ENCODE peak calls at places on chromosomes 4 and X, in four cellular contexts. T, G, B and Y are unnamed samples.

GRCh38 chrX:16185725-16186136 is 18.4 kb downstream of the MAGEB17 start:
- DNase-seq in T (no peak), G (peak), B (no peak), Y (no peak)

GRCh38 chr4:126794363-126794762 is 838.4 kb upstream of the INTU start:
- DNase-seq in T (no peak), G (no peak), B (no peak), Y (no peak)

GRCh38 chrX:1327651-1328304 is 8.8 kb upstream of the IL3RA start:
- DNase-seq in T (no peak), G (no peak), B (no peak), Y (no peak)

GRCh38 chr4:42149004-42149403 is 3.5 kb downstream of the BEND4 start:
- DNase-seq in T (no peak), G (no peak), B (peak), Y (no peak)

GRCh38 chr4:82623284-82623683 is 61.5 kb upstream of the TMEM150C start:
- DNase-seq in T (no peak), G (no peak), B (no peak), Y (no peak)

GRCh38 chrX:155612312-155613224 is at the start of gene TMLHE:
- DNase-seq in T (peak), G (peak), B (peak), Y (peak)

GRCh38 chr4:153062652-153063168 is 126.6 kb downstream of the FHDC1 start:
- DNase-seq in T (no peak), G (no peak), B (no peak), Y (no peak)

GRCh38 chrX:19827088-19827487 is 60.3 kb downstream of the SH3KBP1 start:
- DNase-seq in T (no peak), G (no peak), B (no peak), Y (no peak)

GRCh38 chr4:116015062-116015461 is 901.6 kb upstream of the NDST4 start:
- DNase-seq in T (no peak), G (no peak), B (no peak), Y (no peak)

GRCh38 chr4:7004331-7004730 is 38.8 kb upstream of the TADA2B start:
- DNase-seq in T (no peak), G (no peak), B (no peak), Y (no peak)

GRCh38 chr4:107247738-107248137 is 211.6 kb upstream of the DKK2 start:
- DNase-seq in T (no peak), G (no peak), B (no peak), Y (no peak)

GRCh38 chr4:150001815-150002214 is 76.4 kb upstream of the DCLK2 start:
- DNase-seq in T (no peak), G (no peak), B (no peak), Y (no peak)

GRCh38 chr4:138639018-138639876 is 376.3 kb upstream of the NOCT start:
- DNase-seq in T (no peak), G (no peak), B (no peak), Y (no peak)

GRCh38 chr4:610411-611261 is 14.7 kb upstream of the PDE6B start:
- DNase-seq in T (no peak), G (no peak), B (no peak), Y (no peak)

GRCh38 chrX:8272846-8273245 is 101.8 kb upstream of the VCX2 start:
- DNase-seq in T (no peak), G (no peak), B (no peak), Y (no peak)

GRCh38 chr4:86878640-86879039 is 13.6 kb downstream of the C4orf36 start:
- DNase-seq in T (no peak), G (no peak), B (peak), Y (no peak)

GRCh38 chrX:31266172-31267076 is 194.6 kb upstream of the FTHL17 start:
- DNase-seq in T (peak), G (peak), B (peak), Y (peak)

GRCh38 chr4:147029296-147029695 is 83.6 kb upstream of the TTC29 start:
- DNase-seq in T (no peak), G (no peak), B (no peak), Y (no peak)

GRCh38 chr4:141851246-141851891 is 215.0 kb downstream of the IL15 start:
- DNase-seq in T (no peak), G (no peak), B (no peak), Y (no peak)

GRCh38 chr4:129429566-129430339 is 333.8 kb downstream of the C4orf33 start:
- DNase-seq in T (no peak), G (no peak), B (no peak), Y (no peak)

GRCh38 chrX:33357606-33358005 is 146.3 kb upstream of the DMD start:
- DNase-seq in T (no peak), G (no peak), B (no peak), Y (no peak)

GRCh38 chrX:74490249-74490648 is 69.0 kb downstream of the SLC16A2 start:
- DNase-seq in T (no peak), G (no peak), B (no peak), Y (no peak)

GRCh38 chr4:45741897-45742296 is 382.0 kb downstream of the GABRG1 start:
- DNase-seq in T (peak), G (no peak), B (no peak), Y (no peak)

GRCh38 chr4:82780398-82781231 is 18.0 kb downstream of the SCD5 start:
- DNase-seq in T (peak), G (no peak), B (peak), Y (peak)

GRCh38 chr4:78661923-78662521 is 110.5 kb downstream of the ANXA3 start:
- DNase-seq in T (peak), G (no peak), B (no peak), Y (no peak)

GRCh38 chrX:22110729-22111494 is 78.8 kb downstream of the PHEX start:
- DNase-seq in T (no peak), G (no peak), B (no peak), Y (no peak)

GRCh38 chrX:83501003-83501402 is 7.1 kb upstream of the POU3F4 start:
- DNase-seq in T (no peak), G (no peak), B (no peak), Y (no peak)

GRCh38 chrX:120269379-120270035 is 18.9 kb downstream of the ZBTB33 start:
- DNase-seq in T (no peak), G (no peak), B (no peak), Y (no peak)

DNA sequence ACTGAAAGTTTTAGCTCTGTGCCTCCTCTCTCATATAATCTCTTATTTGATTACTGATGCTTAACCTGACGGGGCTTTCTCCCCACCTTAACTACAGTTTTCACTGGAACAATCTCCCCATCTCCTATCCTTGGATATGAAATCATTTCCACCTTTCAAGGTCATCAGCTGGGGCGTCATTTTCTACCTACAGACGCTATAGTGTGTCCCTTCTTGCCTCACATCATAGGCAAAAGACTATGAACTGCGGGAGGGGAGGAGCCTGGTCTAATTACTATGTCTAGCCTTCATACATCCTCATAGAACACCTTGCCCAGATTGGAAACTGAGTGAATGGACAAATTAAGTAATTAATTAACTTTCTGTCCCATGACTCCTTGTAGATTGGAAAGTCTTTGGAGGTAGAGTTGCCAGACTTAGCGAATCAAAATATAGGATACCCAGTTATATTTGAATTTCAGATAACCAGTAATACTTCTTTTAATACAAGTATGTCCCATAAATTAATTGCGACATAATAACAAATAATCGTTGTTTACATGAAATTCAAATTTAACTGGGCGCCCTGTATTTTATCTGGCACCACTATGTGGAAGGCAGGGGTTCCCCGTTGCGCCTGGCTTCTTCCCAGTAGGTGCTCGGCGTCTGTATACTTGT is 762 bp upstream of the ATP6AP2 start:
- DNase-seq in T (no peak), G (no peak), B (no peak), Y (no peak)
- TF ChIP-seq ELF4 in T (no peak), G (no peak), B (no peak), Y (no peak)

GRCh38 chr4:109419679-109420078 is 13.9 kb upstream of the SEC24B start:
- DNase-seq in T (no peak), G (no peak), B (no peak), Y (peak)
- TF ChIP-seq ELF4 in T (no peak), G (no peak), B (no peak), Y (no peak)

DNA sequence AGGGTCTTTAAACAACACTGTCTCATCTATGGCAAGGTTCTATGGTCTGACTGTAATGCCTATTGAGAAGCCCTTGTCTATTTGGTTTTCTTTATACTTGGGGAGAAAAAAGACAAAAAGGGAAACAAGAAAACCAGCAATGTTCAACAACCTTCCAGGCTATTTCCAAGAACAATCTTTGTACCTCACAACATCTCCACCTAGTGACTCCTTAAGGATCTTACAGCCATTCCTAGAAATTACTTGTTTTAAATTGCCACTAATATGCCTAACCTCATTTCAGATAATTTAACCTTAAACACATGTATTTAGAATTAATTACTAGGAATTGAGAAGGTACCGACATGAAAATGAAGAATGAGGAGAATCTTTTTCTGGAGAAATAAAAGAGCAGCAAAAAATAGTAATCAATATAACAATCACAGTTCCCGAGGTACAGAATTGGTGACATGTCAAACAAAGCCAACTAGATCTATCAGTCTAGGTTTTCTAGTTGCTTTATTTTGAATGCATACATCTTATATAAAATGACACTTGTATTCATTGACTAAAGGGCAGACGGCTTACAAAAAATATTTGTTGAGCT is 1.6 kb upstream of the RBM46 start:
- DNase-seq in T (peak), G (no peak), B (peak), Y (no peak)
- TF ChIP-seq ELF4 in T (no peak), G (no peak), B (no peak), Y (no peak)

DNA sequence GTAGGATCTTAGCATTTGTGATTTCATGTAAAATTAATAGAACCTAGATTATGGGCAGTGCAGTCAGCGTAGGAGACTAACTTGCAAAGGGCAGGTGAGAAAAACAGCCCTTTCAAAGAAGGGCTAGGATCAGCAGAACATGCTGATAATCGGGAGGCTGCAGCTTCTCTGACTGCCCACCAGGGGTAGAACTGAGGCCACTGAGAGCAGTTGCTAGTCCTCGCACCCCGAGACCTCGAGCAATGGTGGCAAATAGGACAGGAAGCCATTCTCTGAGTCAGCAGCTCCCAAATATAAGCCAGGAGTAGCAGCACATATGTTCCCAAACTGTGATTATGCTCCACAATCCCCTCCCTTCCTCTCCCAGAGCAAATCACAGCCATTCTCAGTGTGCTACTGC is 186.4 kb downstream of the MSL3 start:
- DNase-seq in T (no peak), G (peak), B (peak), Y (peak)
- TF ChIP-seq ELF4 in T (no peak), G (no peak), B (no peak), Y (no peak)

GRCh38 chr4:17030543-17030942 is 132.1 kb upstream of the LDB2 start:
- DNase-seq in T (no peak), G (no peak), B (no peak), Y (no peak)
- TF ChIP-seq ELF4 in T (no peak), G (no peak), B (no peak), Y (no peak)

GRCh38 chr4:5730993-5731975 is 20.3 kb downstream of the EVC start:
- DNase-seq in T (no peak), G (no peak), B (no peak), Y (no peak)

GRCh38 chr4:5730436-5730835 is 19.4 kb downstream of the EVC start:
- DNase-seq in T (no peak), G (no peak), B (no peak), Y (no peak)

GRCh38 chr4:5735463-5735862 is 24.5 kb downstream of the EVC start:
- DNase-seq in T (no peak), G (no peak), B (no peak), Y (no peak)

GRCh38 chr4:5734841-5735240 is 23.8 kb downstream of the EVC start:
- DNase-seq in T (no peak), G (no peak), B (no peak), Y (no peak)

DNA sequence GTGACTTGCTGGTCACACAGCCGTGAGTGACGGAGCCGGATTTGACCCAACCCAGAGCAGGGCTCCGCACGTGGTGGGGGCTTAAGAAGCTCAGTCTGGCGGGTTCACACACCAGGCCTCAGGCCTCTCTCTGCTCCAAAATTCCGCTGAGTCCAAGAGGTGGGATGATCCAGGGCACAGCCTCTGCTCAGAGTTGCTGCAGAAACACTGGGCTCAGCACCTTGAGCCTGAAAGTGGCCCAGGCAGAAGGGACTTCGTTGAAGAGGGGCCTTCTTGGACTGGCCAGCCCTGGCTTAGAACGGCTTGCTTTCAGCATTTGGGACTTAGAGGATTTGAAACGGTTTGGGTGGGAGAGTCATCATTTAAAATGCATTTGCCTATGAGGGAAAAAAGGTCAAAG is 21.2 kb downstream of the EVC start:
- DNase-seq in T (no peak), G (no peak), B (no peak), Y (no peak)
- TF ChIP-seq ELF4 in T (no peak), G (no peak), B (no peak), Y (no peak)

GRCh38 chr4:106041294-106042002 is 146.2 kb downstream of the NPNT start:
- DNase-seq in T (no peak), G (no peak), B (no peak), Y (no peak)

GRCh38 chr4:106038012-106038411 is 142.7 kb downstream of the NPNT start:
- DNase-seq in T (peak), G (no peak), B (no peak), Y (no peak)

GRCh38 chr4:106036848-106037247 is 141.6 kb downstream of the NPNT start:
- DNase-seq in T (peak), G (no peak), B (no peak), Y (no peak)

GRCh38 chr4:106038908-106039307 is 143.6 kb downstream of the NPNT start:
- DNase-seq in T (no peak), G (no peak), B (no peak), Y (no peak)

DNA sequence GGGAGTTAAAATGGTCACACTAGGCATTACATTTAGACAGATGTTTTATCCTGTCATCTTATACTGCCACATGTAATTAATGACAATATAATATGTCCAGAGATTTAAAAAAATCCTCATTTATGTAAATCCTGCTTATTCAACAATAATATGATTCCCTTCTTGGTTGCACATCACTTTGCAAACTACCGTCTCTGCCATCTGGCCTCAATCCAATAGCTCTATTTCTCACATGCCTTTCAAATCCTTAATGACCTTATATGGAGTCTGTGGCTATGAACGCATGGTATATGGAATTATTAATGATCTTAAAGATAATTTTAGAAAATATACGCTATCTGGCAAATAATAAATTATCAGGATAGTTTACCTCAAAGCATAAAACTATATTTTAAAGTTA is 144.5 kb downstream of the NPNT start:
- DNase-seq in T (no peak), G (no peak), B (no peak), Y (no peak)
- TF ChIP-seq ELF4 in T (no peak), G (no peak), B (no peak), Y (no peak)

GRCh38 chr4:21795091-21795490 is 153.5 kb downstream of the KCNIP4 start:
- DNase-seq in T (no peak), G (no peak), B (no peak), Y (no peak)
- TF ChIP-seq ELF4 in T (no peak), G (no peak), B (no peak), Y (no peak)